ENCODE peak calls at places on chromosomes 16 and 17, in six cellular contexts. One of them, this sample, is unnamed.

GRCh38 chr16:86565644-86566511 is 751 bp upstream of the FOXC2 start:
- DNase-seq in fibroblast of lung: peak; percentile 52
- DNase-seq in hepatocyte: no peak
- DNase-seq in tibial artery: no peak
- DNase-seq in effector memory CD4-positive, alpha-beta T cell: no peak
- DNase-seq in SJCRH30: no peak
- DNase-seq in this sample: peak; percentile 76

GRCh38 chr16:23104032-23104955 is 45.0 kb downstream of the USP31 start:
- DNase-seq in fibroblast of lung: no peak
- DNase-seq in hepatocyte: peak; percentile 36
- DNase-seq in tibial artery: no peak
- DNase-seq in effector memory CD4-positive, alpha-beta T cell: no peak
- DNase-seq in SJCRH30: no peak
- DNase-seq in this sample: no peak

GRCh38 chr16:85490971-85491771 is 122.0 kb upstream of the GSE1 start:
- DNase-seq in fibroblast of lung: no peak
- DNase-seq in hepatocyte: peak; percentile 30
- DNase-seq in tibial artery: no peak
- DNase-seq in effector memory CD4-positive, alpha-beta T cell: no peak
- DNase-seq in SJCRH30: no peak
- DNase-seq in this sample: peak; percentile 88

GRCh38 chr17:29495011-29495410 is 71.8 kb downstream of the ABHD15 start:
- DNase-seq in fibroblast of lung: peak; percentile 57
- DNase-seq in hepatocyte: no peak
- DNase-seq in tibial artery: no peak
- DNase-seq in effector memory CD4-positive, alpha-beta T cell: no peak
- DNase-seq in SJCRH30: no peak
- DNase-seq in this sample: no peak

GRCh38 chr17:38605230-38605851 is 411 bp downstream of the SRCIN1 start:
- DNase-seq in fibroblast of lung: no peak
- DNase-seq in hepatocyte: peak; percentile 41
- DNase-seq in tibial artery: no peak
- DNase-seq in effector memory CD4-positive, alpha-beta T cell: no peak
- DNase-seq in SJCRH30: peak; percentile 29
- DNase-seq in this sample: peak; percentile 93

GRCh38 chr17:3946711-3947235 is 17.5 kb downstream of the ATP2A3 start:
- DNase-seq in fibroblast of lung: peak; percentile 11
- DNase-seq in hepatocyte: no peak
- DNase-seq in tibial artery: no peak
- DNase-seq in effector memory CD4-positive, alpha-beta T cell: no peak
- DNase-seq in SJCRH30: peak; percentile 42
- DNase-seq in this sample: no peak

GRCh38 chr17:31147507-31148202 is 52.9 kb downstream of the NF1 start:
- DNase-seq in fibroblast of lung: no peak
- DNase-seq in hepatocyte: peak; percentile 6
- DNase-seq in tibial artery: no peak
- DNase-seq in effector memory CD4-positive, alpha-beta T cell: no peak
- DNase-seq in SJCRH30: peak; percentile 91
- DNase-seq in this sample: no peak

GRCh38 chr16:24896439-24896838 is 50.7 kb downstream of the SLC5A11 start:
- DNase-seq in fibroblast of lung: no peak
- DNase-seq in hepatocyte: no peak
- DNase-seq in tibial artery: no peak
- DNase-seq in effector memory CD4-positive, alpha-beta T cell: no peak
- DNase-seq in SJCRH30: no peak
- DNase-seq in this sample: no peak

GRCh38 chr16:47877166-47877565 is 278.6 kb downstream of the ABCC12 start:
- DNase-seq in fibroblast of lung: no peak
- DNase-seq in hepatocyte: no peak
- DNase-seq in tibial artery: no peak
- DNase-seq in effector memory CD4-positive, alpha-beta T cell: no peak
- DNase-seq in SJCRH30: no peak
- DNase-seq in this sample: no peak

GRCh38 chr16:23518435-23518891 is 8.2 kb upstream of the GGA2 start:
- DNase-seq in fibroblast of lung: no peak
- DNase-seq in hepatocyte: no peak
- DNase-seq in tibial artery: no peak
- DNase-seq in effector memory CD4-positive, alpha-beta T cell: no peak
- DNase-seq in SJCRH30: peak; percentile 10
- DNase-seq in this sample: no peak

GRCh38 chr17:59914274-59914854 is 21.4 kb downstream of the RPS6KB1 start:
- DNase-seq in fibroblast of lung: peak; percentile 33
- DNase-seq in hepatocyte: peak; percentile 61
- DNase-seq in tibial artery: no peak
- DNase-seq in effector memory CD4-positive, alpha-beta T cell: no peak
- DNase-seq in SJCRH30: peak; percentile 60
- DNase-seq in this sample: no peak

GRCh38 chr16:77723108-77723514 is 797 bp downstream of the NUDT7 start:
- DNase-seq in fibroblast of lung: peak; percentile 76
- DNase-seq in hepatocyte: peak; percentile 35
- DNase-seq in tibial artery: peak; percentile 28
- DNase-seq in effector memory CD4-positive, alpha-beta T cell: no peak
- DNase-seq in SJCRH30: no peak
- DNase-seq in this sample: no peak

GRCh38 chr17:42347198-42347597 is 41.0 kb downstream of the STAT3 start:
- DNase-seq in fibroblast of lung: peak; percentile 87
- DNase-seq in hepatocyte: no peak
- DNase-seq in tibial artery: peak; percentile 71
- DNase-seq in effector memory CD4-positive, alpha-beta T cell: no peak
- DNase-seq in SJCRH30: no peak
- DNase-seq in this sample: no peak

GRCh38 chr16:67415872-67416793 is at the start of gene ZDHHC1:
- DNase-seq in fibroblast of lung: peak; percentile 74
- DNase-seq in hepatocyte: peak; percentile 88
- DNase-seq in tibial artery: peak; percentile 60
- DNase-seq in effector memory CD4-positive, alpha-beta T cell: no peak
- DNase-seq in SJCRH30: peak; percentile 59
- DNase-seq in this sample: peak; percentile 92

GRCh38 chr16:87330646-87331045 is 13.5 kb upstream of the C16orf95 start:
- DNase-seq in fibroblast of lung: no peak
- DNase-seq in hepatocyte: no peak
- DNase-seq in tibial artery: no peak
- DNase-seq in effector memory CD4-positive, alpha-beta T cell: no peak
- DNase-seq in SJCRH30: no peak
- DNase-seq in this sample: no peak

DNA sequence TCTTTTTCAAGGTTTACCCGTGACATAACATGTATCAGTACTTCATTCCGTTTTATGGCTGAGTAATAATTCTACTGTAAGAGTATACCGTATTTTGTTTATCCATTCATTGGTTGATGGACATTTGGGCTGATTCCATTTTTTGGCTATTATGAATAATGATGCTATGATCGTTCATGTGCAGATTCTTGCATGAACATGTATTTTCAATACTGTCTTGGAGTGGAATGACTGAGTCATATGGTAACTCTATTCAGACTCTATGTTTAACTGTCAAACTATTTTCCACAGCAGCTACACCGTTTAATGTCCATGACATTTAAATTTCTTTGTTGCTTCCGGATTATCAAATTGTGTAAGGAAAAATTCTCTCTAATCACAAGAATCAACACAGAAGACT is 17.9 kb downstream of the BFAR start:
- DNase-seq in fibroblast of lung: no peak
- DNase-seq in hepatocyte: no peak
- DNase-seq in tibial artery: no peak
- DNase-seq in effector memory CD4-positive, alpha-beta T cell: no peak
- DNase-seq in SJCRH30: no peak
- DNase-seq in this sample: no peak
- H3K36me3 ChIP-seq in fibroblast of lung: peaks cover 13% of the 10 kb centered on the region
- H3K36me3 ChIP-seq in hepatocyte: no peaks in the 10 kb centered on the region
- H3K36me3 ChIP-seq in tibial artery: peaks cover 95% of the 10 kb centered on the region
- H3K36me3 ChIP-seq in effector memory CD4-positive, alpha-beta T cell: peaks cover 57% of the 10 kb centered on the region
- H3K36me3 ChIP-seq in SJCRH30: peaks cover 34% of the 10 kb centered on the region
- H3K36me3 ChIP-seq in this sample: peaks cover 84% of the 10 kb centered on the region

DNA sequence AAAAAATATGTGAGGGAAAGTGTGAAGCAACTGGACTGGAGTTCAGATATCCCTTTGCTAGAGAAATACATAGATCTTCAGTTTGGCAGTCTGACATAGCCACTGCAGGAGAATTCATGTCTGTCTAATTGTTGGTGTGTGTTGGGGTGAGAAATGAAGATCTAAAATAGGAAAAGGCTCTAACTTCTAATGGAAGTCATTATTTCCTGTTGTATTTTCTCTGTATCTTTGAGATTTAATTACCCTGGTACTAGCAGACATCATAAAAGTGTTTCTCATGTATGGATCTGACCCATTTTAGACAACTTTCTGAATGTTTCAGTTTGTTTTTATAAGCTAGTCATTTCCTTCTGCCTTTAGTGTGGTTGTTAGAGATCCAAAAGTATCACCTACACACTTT is 128.3 kb downstream of the NLK start:
- DNase-seq in fibroblast of lung: peak; percentile 14
- DNase-seq in hepatocyte: no peak
- DNase-seq in tibial artery: no peak
- DNase-seq in effector memory CD4-positive, alpha-beta T cell: no peak
- DNase-seq in SJCRH30: no peak
- DNase-seq in this sample: no peak
- H3K27ac ChIP-seq in fibroblast of lung: no peak overlapping the region
- H3K27ac ChIP-seq in hepatocyte: no peak overlapping the region
- H3K27ac ChIP-seq in tibial artery: no peak overlapping the region
- H3K27ac ChIP-seq in effector memory CD4-positive, alpha-beta T cell: no peak overlapping the region
- H3K27ac ChIP-seq in SJCRH30: no peak overlapping the region
- H3K27ac ChIP-seq in this sample: no peak overlapping the region

DNA sequence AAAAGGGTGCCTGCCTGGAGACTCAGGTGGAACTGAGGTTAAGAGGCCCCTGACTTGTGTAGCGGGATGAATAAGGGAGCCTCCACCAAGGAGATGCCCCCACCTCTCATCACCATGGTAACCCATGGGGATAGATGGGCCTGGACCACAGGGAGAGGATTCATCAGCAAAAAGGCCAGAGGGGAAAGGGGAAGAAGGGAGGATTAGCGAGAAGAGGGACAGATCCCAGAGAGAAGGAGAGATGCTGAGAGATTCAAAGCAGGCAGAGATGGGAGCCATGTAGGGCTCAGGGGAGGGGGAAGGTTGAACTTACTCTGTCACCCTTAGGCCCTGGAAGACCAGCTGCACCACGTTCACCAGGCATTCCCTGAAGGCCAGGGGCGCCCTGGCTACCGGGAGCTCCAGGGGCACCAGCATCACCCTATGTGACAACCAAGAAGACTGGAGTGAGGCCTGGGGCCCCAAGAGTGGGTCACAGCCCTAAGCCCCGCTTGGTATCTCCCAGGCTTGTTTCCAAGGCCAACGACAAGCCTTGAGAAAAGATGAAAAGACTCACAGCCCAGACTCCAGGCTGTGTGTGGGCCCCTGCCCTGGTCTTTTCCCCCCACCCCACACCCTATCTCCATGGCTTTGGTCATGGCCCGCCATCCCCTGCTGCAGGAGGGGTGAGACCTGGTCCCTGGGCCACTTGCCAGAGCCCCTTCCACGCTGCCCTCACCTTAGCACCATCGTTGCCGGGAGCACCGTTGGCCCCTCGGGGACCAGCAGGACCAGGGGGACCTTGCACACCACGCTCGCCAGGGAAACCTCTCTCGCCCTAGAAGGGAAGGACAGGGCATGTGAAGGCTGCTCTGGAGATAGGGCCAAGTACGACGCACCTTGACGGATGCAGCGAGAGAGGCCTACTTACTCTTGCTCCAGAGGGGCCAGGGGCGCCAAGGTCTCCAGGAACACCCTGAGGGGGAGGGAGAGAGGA is 10.1 kb downstream of the COL1A1 start:
- DNase-seq in fibroblast of lung: peak; percentile 71
- DNase-seq in hepatocyte: no peak
- DNase-seq in tibial artery: no peak
- DNase-seq in effector memory CD4-positive, alpha-beta T cell: no peak
- DNase-seq in SJCRH30: no peak
- DNase-seq in this sample: no peak
- H3K36me3 ChIP-seq in fibroblast of lung: peaks cover 93% of the 10 kb centered on the region
- H3K36me3 ChIP-seq in hepatocyte: no peaks in the 10 kb centered on the region
- H3K36me3 ChIP-seq in tibial artery: peaks cover 100% of the 10 kb centered on the region
- H3K36me3 ChIP-seq in effector memory CD4-positive, alpha-beta T cell: no peaks in the 10 kb centered on the region
- H3K36me3 ChIP-seq in SJCRH30: no peaks in the 10 kb centered on the region
- H3K36me3 ChIP-seq in this sample: peaks cover 15% of the 10 kb centered on the region

GRCh38 chr17:39924691-39925055 is 2.7 kb downstream of the ORMDL3 start:
- DNase-seq in fibroblast of lung: no peak
- DNase-seq in hepatocyte: no peak
- DNase-seq in tibial artery: no peak
- DNase-seq in effector memory CD4-positive, alpha-beta T cell: no peak
- DNase-seq in SJCRH30: no peak
- DNase-seq in this sample: no peak
- H3K27ac ChIP-seq in fibroblast of lung: no peak overlapping the region
- H3K27ac ChIP-seq in hepatocyte: no peak overlapping the region
- H3K27ac ChIP-seq in tibial artery: no peak overlapping the region
- H3K27ac ChIP-seq in effector memory CD4-positive, alpha-beta T cell: peak overlapping the region; percentile 86
- H3K27ac ChIP-seq in SJCRH30: no peak overlapping the region
- H3K27ac ChIP-seq in this sample: no peak overlapping the region

GRCh38 chr17:78391843-78392242 is 13.4 kb downstream of the PGS1 start:
- DNase-seq in fibroblast of lung: peak; percentile 87
- DNase-seq in hepatocyte: peak; percentile 61
- DNase-seq in tibial artery: no peak
- DNase-seq in effector memory CD4-positive, alpha-beta T cell: no peak
- DNase-seq in SJCRH30: no peak
- DNase-seq in this sample: no peak

GRCh38 chr17:78395186-78395585 is 16.7 kb downstream of the PGS1 start:
- DNase-seq in fibroblast of lung: no peak
- DNase-seq in hepatocyte: no peak
- DNase-seq in tibial artery: no peak
- DNase-seq in effector memory CD4-positive, alpha-beta T cell: no peak
- DNase-seq in SJCRH30: no peak
- DNase-seq in this sample: no peak

GRCh38 chr17:78392295-78392694 is 13.8 kb downstream of the PGS1 start:
- DNase-seq in fibroblast of lung: no peak
- DNase-seq in hepatocyte: no peak
- DNase-seq in tibial artery: no peak
- DNase-seq in effector memory CD4-positive, alpha-beta T cell: no peak
- DNase-seq in SJCRH30: no peak
- DNase-seq in this sample: peak; percentile 68

GRCh38 chr17:78396436-78397335 is 18.2 kb downstream of the PGS1 start:
- DNase-seq in fibroblast of lung: no peak
- DNase-seq in hepatocyte: no peak
- DNase-seq in tibial artery: no peak
- DNase-seq in effector memory CD4-positive, alpha-beta T cell: no peak
- DNase-seq in SJCRH30: no peak
- DNase-seq in this sample: no peak

DNA sequence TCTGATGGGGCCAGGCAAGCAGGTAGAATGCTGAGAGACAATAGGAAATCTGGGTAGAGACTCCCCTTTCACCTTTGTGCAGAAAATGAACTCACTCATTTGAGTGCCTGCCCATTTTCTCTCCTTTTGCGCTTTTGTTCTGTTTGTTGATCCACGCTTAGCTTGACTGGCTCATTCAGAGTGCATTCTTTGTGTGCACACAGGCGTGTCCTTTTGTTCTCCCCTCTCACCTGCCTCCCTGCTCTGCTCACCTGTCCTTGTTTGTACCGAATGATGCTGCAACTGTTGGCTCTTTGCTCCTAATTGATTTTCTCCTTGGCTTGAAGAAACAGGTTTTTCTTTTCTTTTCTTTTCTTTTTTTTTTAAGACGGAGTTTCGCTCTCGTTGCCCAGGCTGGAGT is 15.8 kb downstream of the PGS1 start:
- DNase-seq in fibroblast of lung: no peak
- DNase-seq in hepatocyte: no peak
- DNase-seq in tibial artery: no peak
- DNase-seq in effector memory CD4-positive, alpha-beta T cell: no peak
- DNase-seq in SJCRH30: no peak
- DNase-seq in this sample: no peak
- H3K36me3 ChIP-seq in fibroblast of lung: peaks cover 14% of the 10 kb centered on the region
- H3K36me3 ChIP-seq in hepatocyte: no peaks in the 10 kb centered on the region
- H3K36me3 ChIP-seq in tibial artery: peaks cover 14% of the 10 kb centered on the region
- H3K36me3 ChIP-seq in effector memory CD4-positive, alpha-beta T cell: peaks cover 44% of the 10 kb centered on the region
- H3K36me3 ChIP-seq in SJCRH30: peaks cover 71% of the 10 kb centered on the region
- H3K36me3 ChIP-seq in this sample: peaks cover 66% of the 10 kb centered on the region